ENCODE peak calls at places on chromosomes 7 and 10, in six cellular contexts. S is SK-N-SH, E is H1, D is GM12878, N is HepG2, M is K562. T is an unnamed sample.

GRCh38 chr7:124697746-124698145 is 67.8 kb downstream of the GPR37 start:
- DNase-seq in S (no peak), E (no peak), D (no peak), N (no peak), M (no peak), T (no peak)

GRCh38 chr7:45328397-45329080 is 170.9 kb downstream of the RAMP3 start:
- DNase-seq in S (no peak), E (no peak), D (no peak), N (no peak), M (no peak), T (no peak)

GRCh38 chr10:3782099-3782455 is 2.9 kb downstream of the KLF6 start:
- DNase-seq in S (no peak), E (no peak), D (no peak), N (no peak), M (no peak), T (no peak)

GRCh38 chr10:4704034-4704545 is 121.9 kb upstream of the AKR1E2 start:
- DNase-seq in S (no peak), E (no peak), D (no peak), N (no peak), M (no peak), T (no peak)

GRCh38 chr7:108452707-108453106 is 3.5 kb downstream of the NRCAM start:
- DNase-seq in S (peak; percentile 61), E (no peak), D (no peak), N (peak; percentile 13), M (peak; percentile 60), T (no peak)

GRCh38 chr7:28140964-28141363 is 39.6 kb downstream of the JAZF1 start:
- DNase-seq in S (no peak), E (no peak), D (no peak), N (no peak), M (no peak), T (no peak)

GRCh38 chr10:10794776-10795175 is 222.9 kb upstream of the CELF2 start:
- DNase-seq in S (no peak), E (no peak), D (no peak), N (no peak), M (no peak), T (no peak)

GRCh38 chr10:132925071-132925561 is 17.3 kb downstream of the CFAP46 start:
- DNase-seq in S (no peak), E (no peak), D (no peak), N (no peak), M (no peak), T (no peak)

GRCh38 chr10:127034790-127035189 is 129.6 kb downstream of the DOCK1 start:
- DNase-seq in S (no peak), E (no peak), D (no peak), N (no peak), M (no peak), T (no peak)

GRCh38 chr10:119466655-119467054 is 75.9 kb downstream of the RGS10 start:
- DNase-seq in S (no peak), E (no peak), D (no peak), N (no peak), M (peak; percentile 15), T (no peak)

GRCh38 chr10:69801094-69801433 is 642 bp upstream of the COL13A1 start:
- DNase-seq in S (peak; percentile 73), E (peak; percentile 88), D (no peak), N (peak; percentile 10), M (peak; percentile 55), T (peak; percentile 45)

GRCh38 chr7:42348627-42349026 is 111.6 kb upstream of the GLI3 start:
- DNase-seq in S (peak; percentile 14), E (no peak), D (no peak), N (no peak), M (no peak), T (no peak)

GRCh38 chr7:140348161-140348849 is 50.0 kb downstream of the SLC37A3 start:
- DNase-seq in S (no peak), E (no peak), D (no peak), N (no peak), M (no peak), T (no peak)

GRCh38 chr7:47435889-47436312 is 146.0 kb downstream of the TNS3 start:
- DNase-seq in S (peak; percentile 79), E (no peak), D (no peak), N (peak; percentile 27), M (peak; percentile 48), T (peak; percentile 13)

GRCh38 chr7:92135100-92135429 is 788 bp upstream of the CYP51A1 start:
- DNase-seq in S (peak; percentile 53), E (no peak), D (no peak), N (peak; percentile 40), M (peak; percentile 44), T (no peak)

GRCh38 chr10:125584954-125585353 is 98.0 kb downstream of the TEX36 start:
- DNase-seq in S (no peak), E (peak; percentile 26), D (no peak), N (no peak), M (no peak), T (no peak)

GRCh38 chr10:13036841-13037240 is 35.3 kb upstream of the CCDC3 start:
- DNase-seq in S (no peak), E (no peak), D (no peak), N (no peak), M (no peak), T (no peak)

GRCh38 chr10:104142081-104142480 is 20.1 kb downstream of the SFR1 start:
- DNase-seq in S (no peak), E (no peak), D (no peak), N (no peak), M (no peak), T (no peak)

GRCh38 chr10:124592101-124592500 is 130.5 kb downstream of the LHPP start:
- DNase-seq in S (no peak), E (no peak), D (no peak), N (no peak), M (no peak), T (no peak)

GRCh38 chr10:114902151-114902550 is 35.8 kb upstream of the TRUB1 start:
- DNase-seq in S (no peak), E (no peak), D (no peak), N (no peak), M (no peak), T (no peak)

GRCh38 chr10:18713077-18713476 is 53.8 kb downstream of the ARL5B start:
- DNase-seq in S (no peak), E (no peak), D (no peak), N (peak; percentile 53), M (no peak), T (no peak)

GRCh38 chr10:43846187-43846680 is 197.6 kb upstream of the ZNF32 start:
- DNase-seq in S (no peak), E (no peak), D (peak; percentile 4), N (no peak), M (no peak), T (peak; percentile 22)

GRCh38 chr10:17290226-17290625 is 62.2 kb downstream of the VIM start:
- DNase-seq in S (peak; percentile 40), E (no peak), D (no peak), N (no peak), M (peak; percentile 62), T (no peak)

GRCh38 chr7:7119668-7120208 is 62.6 kb upstream of the C1GALT1 start:
- DNase-seq in S (no peak), E (no peak), D (no peak), N (peak; percentile 28), M (no peak), T (no peak)

GRCh38 chr10:22500567-22501369 is 155.5 kb downstream of the SPAG6 start:
- DNase-seq in S (peak; percentile 57), E (no peak), D (no peak), N (no peak), M (no peak), T (no peak)

DNA sequence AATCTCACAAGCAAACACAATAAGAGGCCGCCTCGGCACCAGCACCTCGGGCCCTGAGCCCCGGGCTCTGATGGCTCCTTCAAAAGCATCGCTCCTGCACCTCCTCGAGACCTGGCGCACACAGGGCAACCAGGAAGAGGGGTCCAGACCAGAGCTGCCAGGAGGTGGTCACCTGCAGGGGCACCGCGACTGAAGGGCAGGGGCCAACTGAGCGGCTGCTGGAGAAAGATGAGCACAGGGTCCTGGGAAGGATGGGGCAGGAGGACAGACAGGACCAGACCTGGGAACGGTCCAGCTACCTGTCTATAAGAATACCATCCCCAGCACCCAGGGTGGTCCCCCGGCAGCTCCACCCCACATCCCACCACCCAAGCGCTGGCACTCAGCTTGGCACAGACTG is 20.8 kb downstream of the MAD1L1 start:
- DNase-seq in S (no peak), E (no peak), D (no peak), N (no peak), M (no peak), T (no peak)
- TF ChIP-seq GABPA in S (no peak), E (no peak), D (no peak), N (no peak), M (no peak), T (no peak)

DNA sequence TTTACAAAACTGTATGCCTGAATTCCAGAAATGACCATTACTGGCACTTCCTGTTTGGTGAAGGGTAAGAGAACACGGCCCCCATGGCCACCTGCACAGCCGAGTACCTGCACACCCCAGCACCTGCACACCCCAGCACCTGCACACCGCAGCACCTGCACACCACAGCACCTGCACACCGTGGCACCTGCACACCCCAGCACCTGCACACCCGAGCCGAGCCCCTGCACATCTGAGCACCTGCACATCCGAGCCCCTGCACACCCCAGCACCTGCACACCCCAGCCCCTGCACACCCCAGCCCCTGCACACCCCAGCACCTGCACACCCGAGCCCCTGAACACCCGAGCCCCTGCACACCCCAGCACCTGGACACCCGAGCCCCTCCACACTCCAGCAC is 243.5 kb downstream of the DNAJB6 start:
- DNase-seq in S (no peak), E (no peak), D (no peak), N (no peak), M (no peak), T (no peak)
- H3K27me3 ChIP-seq in S (no peaks in the 10 kb centered on the region), E (no peaks in the 10 kb centered on the region), D (no peaks in the 10 kb centered on the region), N (peaks cover 5% of the 10 kb centered on the region), M (peaks cover 77% of the 10 kb centered on the region), T (peaks cover 11% of the 10 kb centered on the region)

GRCh38 chr7:1886361-1887064 is 216.4 kb downstream of the ELFN1 start:
- DNase-seq in S (no peak), E (no peak), D (no peak), N (no peak), M (no peak), T (peak; percentile 82)
- TF ChIP-seq GABPA in S (no peak), E (no peak), D (no peak), N (no peak), M (no peak), T (no peak)

GRCh38 chr10:129963076-129963830 is 821 bp downstream of the EBF3 start:
- DNase-seq in S (peak; percentile 64), E (peak; percentile 65), D (no peak), N (no peak), M (no peak), T (peak; percentile 28)

GRCh38 chr10:129962558-129963075 is 1.5 kb downstream of the EBF3 start:
- DNase-seq in S (no peak), E (no peak), D (no peak), N (no peak), M (no peak), T (no peak)

GRCh38 chr10:129960493-129961273 is 3.4 kb downstream of the EBF3 start:
- DNase-seq in S (no peak), E (no peak), D (no peak), N (no peak), M (no peak), T (no peak)

GRCh38 chr10:129961274-129961839 is 2.7 kb downstream of the EBF3 start:
- DNase-seq in S (no peak), E (no peak), D (no peak), N (no peak), M (no peak), T (no peak)

DNA sequence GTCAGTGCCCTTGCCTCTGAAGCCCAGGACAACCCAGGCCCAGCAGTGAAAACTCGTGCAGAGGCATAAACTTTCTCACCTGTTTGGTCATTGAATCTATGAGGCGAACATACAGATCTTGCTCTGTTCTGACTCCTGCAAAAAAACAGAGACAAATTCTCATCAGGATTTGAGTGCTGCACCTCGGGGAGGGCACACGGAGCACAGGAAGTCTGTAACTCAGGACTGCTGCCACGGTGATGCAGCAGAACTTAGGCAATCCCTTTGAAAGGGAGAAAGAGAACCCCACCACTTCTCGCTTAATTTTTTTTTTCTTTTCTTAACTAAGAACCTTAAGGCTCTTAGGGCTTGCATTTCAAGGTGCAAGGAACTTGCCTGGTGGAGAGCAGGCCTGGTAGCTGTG is 2.0 kb downstream of the EBF3 start:
- DNase-seq in S (no peak), E (peak; percentile 46), D (no peak), N (no peak), M (no peak), T (no peak)
- H3K27me3 ChIP-seq in S (peaks cover 78% of the 10 kb centered on the region), E (peaks cover 80% of the 10 kb centered on the region), D (peaks cover 15% of the 10 kb centered on the region), N (no peaks in the 10 kb centered on the region), M (peaks cover 22% of the 10 kb centered on the region), T (peaks cover 38% of the 10 kb centered on the region)

T was measured in HL-60.